ENCODE peak calls at places on chromosome 13, in four cellular contexts. Q is cardiac fibroblast, O is left cardiac atrium, B is HEK293T. Y is an unnamed sample.

GRCh38 chr13:112818698-112819045 is 128.8 kb downstream of the ATP11A start:
- DNase-seq in Q (no peak), O (no peak), B (no peak), Y (no peak)

GRCh38 chr13:114124921-114125320 is 7.5 kb downstream of the RASA3 start:
- DNase-seq in Q (peak; percentile 42), O (no peak), B (no peak), Y (no peak)

GRCh38 chr13:91017031-91017668 is 330.3 kb upstream of the MIR17HG start:
- DNase-seq in Q (peak; percentile 57), O (no peak), B (peak; percentile 89), Y (peak; percentile 27)

GRCh38 chr13:101985321-101985720 is 416.5 kb downstream of the FGF14 start:
- DNase-seq in Q (no peak), O (no peak), B (no peak), Y (no peak)

GRCh38 chr13:32409561-32410440 is 18.1 kb downstream of the N4BP2L1 start:
- DNase-seq in Q (peak; percentile 87), O (peak; percentile 61), B (peak; percentile 27), Y (peak; percentile 54)

GRCh38 chr13:98172570-98173405 is 4.3 kb downstream of the RNF113B start:
- DNase-seq in Q (peak; percentile 68), O (no peak), B (no peak), Y (no peak)

GRCh38 chr13:80256352-80256932 is 84.5 kb downstream of the SPRY2 start:
- DNase-seq in Q (no peak), O (no peak), B (no peak), Y (no peak)

GRCh38 chr13:114077121-114077937 is 55.1 kb downstream of the RASA3 start:
- DNase-seq in Q (no peak), O (peak; percentile 15), B (no peak), Y (no peak)

GRCh38 chr13:30463820-30464495 is 1.8 kb downstream of the HMGB1 start:
- DNase-seq in Q (peak; percentile 72), O (peak; percentile 70), B (no peak), Y (peak; percentile 68)